ENCODE peak calls at places on chromosomes 11 and 22, in nine cellular contexts. Y is hepatocyte, X is transverse colon, O is endothelial cell of umbilical vein, U is uterus, N is Peyer's patch, S is mammary epithelial cell, Z is adrenal gland, M is neuronal stem cell. J is an unnamed sample. For H3K4me1, the result is how much of the 10 kb centered on the place peaks cover.

GRCh38 chr22:27278986-27279385 is 522.6 kb downstream of the MN1 start:
- DNase-seq in Y (no peak), X (no peak), O (no peak), U (no peak), N (no peak), S (peak), Z (no peak), M (no peak), J (no peak)

GRCh38 chr11:133726576-133726975 is 118.7 kb downstream of the SPATA19 start:
- DNase-seq in Y (no peak), X (no peak), O (no peak), U (no peak), N (no peak), S (no peak), Z (no peak), M (no peak), J (no peak)

GRCh38 chr11:110297082-110297725 is 790 bp upstream of the RDX start:
- DNase-seq in Y (no peak), X (no peak), O (no peak), U (no peak), N (no peak), S (no peak), Z (no peak), M (no peak), J (no peak)

GRCh38 chr11:69076129-69076791 is 27.5 kb downstream of the TPCN2 start:
- DNase-seq in Y (no peak), X (no peak), O (no peak), U (no peak), N (no peak), S (peak), Z (no peak), M (no peak), J (no peak)

GRCh38 chr11:77127969-77128691 is at the start of gene MYO7A:
- DNase-seq in Y (peak), X (peak), O (peak), U (peak), N (peak), S (no peak), Z (peak), M (peak), J (no peak)

GRCh38 chr11:36300651-36301050 is 4.6 kb downstream of the PRR5L start:
- DNase-seq in Y (peak), X (peak), O (peak), U (peak), N (peak), S (no peak), Z (peak), M (no peak), J (peak)

GRCh38 chr11:49995559-49995958 is 13.2 kb upstream of the OR4C12 start:
- DNase-seq in Y (peak), X (no peak), O (peak), U (no peak), N (no peak), S (peak), Z (peak), M (no peak), J (no peak)

GRCh38 chr11:35290876-35291275 is 128.5 kb downstream of the SLC1A2 start:
- DNase-seq in Y (no peak), X (no peak), O (no peak), U (no peak), N (no peak), S (no peak), Z (peak), M (no peak), J (no peak)

GRCh38 chr22:28896611-28897010 is 13.2 kb downstream of the ZNRF3 start:
- DNase-seq in Y (no peak), X (no peak), O (no peak), U (no peak), N (no peak), S (peak), Z (no peak), M (no peak), J (no peak)

GRCh38 chr11:35043933-35044332 is 95.0 kb upstream of the CD44 start:
- DNase-seq in Y (no peak), X (no peak), O (no peak), U (no peak), N (no peak), S (no peak), Z (no peak), M (no peak), J (no peak)

GRCh38 chr11:9017773-9018172 is 14.0 kb upstream of the NRIP3 start:
- DNase-seq in Y (no peak), X (peak), O (no peak), U (peak), N (peak), S (no peak), Z (peak), M (no peak), J (peak)

GRCh38 chr11:66971483-66971882 is 3.6 kb upstream of the C11orf86 start:
- DNase-seq in Y (no peak), X (no peak), O (no peak), U (no peak), N (no peak), S (peak), Z (no peak), M (no peak), J (no peak)

GRCh38 chr22:45518580-45518991 is 15.9 kb downstream of the FBLN1 start:
- DNase-seq in Y (no peak), X (no peak), O (no peak), U (no peak), N (no peak), S (peak), Z (no peak), M (no peak), J (no peak)

GRCh38 chr11:61828379-61828628 is 204 bp downstream of the FADS2 start:
- DNase-seq in Y (no peak), X (no peak), O (no peak), U (no peak), N (no peak), S (no peak), Z (no peak), M (no peak), J (no peak)

GRCh38 chr11:118881130-118881717 is 2.5 kb upstream of the CXCR5 start:
- DNase-seq in Y (no peak), X (no peak), O (no peak), U (no peak), N (no peak), S (no peak), Z (no peak), M (no peak), J (no peak)

GRCh38 chr22:35539910-35540599 is 576 bp upstream of the RASD2 start:
- DNase-seq in Y (peak), X (peak), O (no peak), U (peak), N (peak), S (peak), Z (peak), M (peak), J (peak)

GRCh38 chr22:29947410-29948387 is 64.7 kb downstream of the MTMR3 start:
- DNase-seq in Y (no peak), X (no peak), O (peak), U (no peak), N (no peak), S (no peak), Z (no peak), M (no peak), J (no peak)

DNA sequence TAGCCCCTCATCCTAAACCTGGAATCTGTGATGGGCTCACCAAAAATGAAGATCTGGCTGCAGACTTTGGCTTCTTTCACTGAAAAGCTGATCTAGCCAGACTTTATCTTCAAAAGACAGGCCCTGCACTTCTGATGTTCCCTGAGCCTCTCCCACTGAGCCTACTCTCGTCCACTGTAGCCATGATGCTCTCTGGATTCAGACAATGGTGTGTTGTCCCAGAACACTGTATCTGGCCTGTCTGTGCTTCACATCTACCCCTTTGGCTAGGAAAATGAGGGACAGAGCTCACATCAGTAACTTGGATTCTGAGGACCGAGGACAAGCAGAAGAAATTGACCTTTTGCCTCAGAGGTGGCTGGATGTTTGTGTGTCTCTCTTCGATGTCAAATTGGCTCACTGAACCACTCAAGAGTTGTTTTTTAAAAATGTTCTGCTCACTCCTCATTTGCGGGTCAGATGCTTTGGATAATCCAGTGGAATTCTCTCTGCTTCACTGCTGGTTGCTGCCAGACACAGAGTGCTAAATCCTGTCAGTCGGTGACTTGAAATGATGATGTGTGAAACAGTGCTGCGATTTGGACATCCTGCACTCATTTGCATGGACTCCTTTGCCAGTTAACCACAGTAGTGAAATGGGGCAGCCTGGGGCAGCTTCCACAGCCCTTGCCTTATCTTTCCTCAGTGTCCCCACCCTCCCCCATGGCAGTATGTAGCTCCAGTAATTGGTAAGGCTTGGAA is 67.5 kb downstream of the ARFGAP2 start:
- DNase-seq in Y (no peak), X (no peak), O (no peak), U (no peak), N (no peak), S (no peak), Z (no peak), M (no peak), J (no peak)
- H3K4me1 ChIP-seq in Y (under half), X (under half), O (under half), U (under half), N (under half), S (under half), Z (under half), M (under half), J (under half)

GRCh38 chr11:27431808-27432207 is 40.8 kb downstream of the LGR4 start:
- DNase-seq in Y (no peak), X (no peak), O (no peak), U (no peak), N (no peak), S (no peak), Z (no peak), M (no peak), J (no peak)

GRCh38 chr11:27427183-27427980 is 45.2 kb downstream of the LGR4 start:
- DNase-seq in Y (no peak), X (no peak), O (peak), U (no peak), N (no peak), S (no peak), Z (no peak), M (no peak), J (no peak)

GRCh38 chr11:27433742-27434141 is 38.8 kb downstream of the LGR4 start:
- DNase-seq in Y (no peak), X (no peak), O (no peak), U (no peak), N (no peak), S (no peak), Z (no peak), M (no peak), J (no peak)

GRCh38 chr11:27429740-27430451 is 42.7 kb downstream of the LGR4 start:
- DNase-seq in Y (no peak), X (no peak), O (no peak), U (no peak), N (no peak), S (peak), Z (no peak), M (no peak), J (no peak)
- H3K27ac ChIP-seq in Y (peak), X (no peak), O (no peak), U (no peak), N (peak), S (peak), Z (no peak), M (peak), J (no peak)

GRCh38 chr22:38462960-38463784 is 4.7 kb upstream of the KDELR3 start:
- DNase-seq in Y (peak), X (no peak), O (no peak), U (no peak), N (no peak), S (no peak), Z (no peak), M (no peak), J (no peak)

GRCh38 chr22:38460367-38460952 is 5.5 kb upstream of the KCNJ4 start:
- DNase-seq in Y (no peak), X (no peak), O (no peak), U (no peak), N (no peak), S (no peak), Z (no peak), M (no peak), J (no peak)

GRCh38 chr22:38456841-38457699 is 2.1 kb upstream of the KCNJ4 start:
- DNase-seq in Y (no peak), X (no peak), O (no peak), U (no peak), N (no peak), S (no peak), Z (peak), M (no peak), J (no peak)

GRCh38 chr22:38461414-38462081 is 6.3 kb upstream of the KDELR3 start:
- DNase-seq in Y (peak), X (peak), O (peak), U (peak), N (peak), S (peak), Z (peak), M (peak), J (peak)

GRCh38 chr22:38461057-38461413 is 6.0 kb upstream of the KCNJ4 start:
- DNase-seq in Y (no peak), X (no peak), O (no peak), U (no peak), N (no peak), S (no peak), Z (no peak), M (no peak), J (no peak)
- H3K4me3 ChIP-seq in Y (no peak), X (no peak), O (no peak), U (no peak), N (no peak), S (no peak), Z (no peak), M (peak), J (no peak)

GRCh38 chr11:14322510-14322909 is 36.5 kb downstream of the RRAS2 start:
- DNase-seq in Y (no peak), X (no peak), O (peak), U (no peak), N (no peak), S (no peak), Z (no peak), M (no peak), J (no peak)

GRCh38 chr11:14327105-14327504 is 31.9 kb downstream of the RRAS2 start:
- DNase-seq in Y (no peak), X (no peak), O (no peak), U (no peak), N (no peak), S (no peak), Z (no peak), M (no peak), J (no peak)

GRCh38 chr11:14320020-14320419 is 39.0 kb downstream of the RRAS2 start:
- DNase-seq in Y (no peak), X (peak), O (no peak), U (no peak), N (peak), S (no peak), Z (no peak), M (no peak), J (no peak)

GRCh38 chr11:14318581-14318981 is 40.4 kb downstream of the RRAS2 start:
- DNase-seq in Y (no peak), X (no peak), O (peak), U (no peak), N (no peak), S (no peak), Z (no peak), M (no peak), J (no peak)

GRCh38 chr11:14323118-14323676 is 35.8 kb downstream of the RRAS2 start:
- DNase-seq in Y (no peak), X (no peak), O (peak), U (no peak), N (no peak), S (no peak), Z (no peak), M (no peak), J (no peak)
- H3K4me1 ChIP-seq in Y (under half), X (under half), O (half or more), U (under half), N (under half), S (under half), Z (under half), M (under half), J (under half)

GRCh38 chr11:65065898-65066297 is 7.5 kb upstream of the NAALADL1 start:
- DNase-seq in Y (no peak), X (no peak), O (no peak), U (no peak), N (no peak), S (no peak), Z (no peak), M (no peak), J (no peak)
- H3K27ac ChIP-seq in Y (no peak), X (no peak), O (no peak), U (no peak), N (peak), S (no peak), Z (no peak), M (no peak), J (no peak)